ENCODE peak calls at places on chromosome 3, in eight cellular contexts. I is HepG2, H is K562, E is heart left ventricle, O is IMR-90, B is Peyer's patch, K is adrenal gland, N is GM12891. X is an unnamed sample.

GRCh38 chr3:116815321-116815720 is 105.7 kb downstream of the TUSC7 start:
- DNase-seq in I (no peak), H (no peak), E (no peak), O (no peak), B (no peak), K (no peak), N (no peak), X (no peak)

GRCh38 chr3:15535757-15536156 is 14.3 kb upstream of the COLQ start:
- DNase-seq in I (no peak), H (no peak), E (no peak), O (peak), B (no peak), K (no peak), N (no peak), X (no peak)

GRCh38 chr3:72086051-72086711 is 301.2 kb upstream of the PROK2 start:
- DNase-seq in I (no peak), H (peak), E (no peak), O (peak), B (no peak), K (no peak), N (no peak), X (no peak)

GRCh38 chr3:110886514-110886913 is 185.1 kb upstream of the NECTIN3 start:
- DNase-seq in I (no peak), H (no peak), E (no peak), O (no peak), B (no peak), K (no peak), N (no peak), X (no peak)

GRCh38 chr3:58323795-58324674 is 8.7 kb upstream of the PXK start:
- DNase-seq in I (no peak), H (no peak), E (no peak), O (peak), B (no peak), K (no peak), N (no peak), X (no peak)

GRCh38 chr3:129343643-129344360 is 65.1 kb downstream of the HMCES start:
- DNase-seq in I (no peak), H (peak), E (peak), O (no peak), B (no peak), K (peak), N (peak), X (peak)

GRCh38 chr3:128906804-128907525 is 27.5 kb downstream of the ACAD9 start:
- DNase-seq in I (no peak), H (no peak), E (no peak), O (no peak), B (no peak), K (no peak), N (no peak), X (peak)

GRCh38 chr3:13858768-13859520 is 20.9 kb downstream of the WNT7A start:
- DNase-seq in I (no peak), H (no peak), E (no peak), O (no peak), B (no peak), K (no peak), N (no peak), X (no peak)

GRCh38 chr3:94460914-94461313 is 398.1 kb downstream of the NSUN3 start:
- DNase-seq in I (no peak), H (no peak), E (no peak), O (no peak), B (no peak), K (no peak), N (no peak), X (no peak)

GRCh38 chr3:127492426-127492825 is 98.1 kb downstream of the TPRA1 start:
- DNase-seq in I (no peak), H (no peak), E (no peak), O (no peak), B (no peak), K (no peak), N (no peak), X (no peak)

GRCh38 chr3:125395091-125395490 is 20.0 kb upstream of the ZNF148 start:
- DNase-seq in I (no peak), H (no peak), E (no peak), O (no peak), B (no peak), K (no peak), N (no peak), X (no peak)

DNA sequence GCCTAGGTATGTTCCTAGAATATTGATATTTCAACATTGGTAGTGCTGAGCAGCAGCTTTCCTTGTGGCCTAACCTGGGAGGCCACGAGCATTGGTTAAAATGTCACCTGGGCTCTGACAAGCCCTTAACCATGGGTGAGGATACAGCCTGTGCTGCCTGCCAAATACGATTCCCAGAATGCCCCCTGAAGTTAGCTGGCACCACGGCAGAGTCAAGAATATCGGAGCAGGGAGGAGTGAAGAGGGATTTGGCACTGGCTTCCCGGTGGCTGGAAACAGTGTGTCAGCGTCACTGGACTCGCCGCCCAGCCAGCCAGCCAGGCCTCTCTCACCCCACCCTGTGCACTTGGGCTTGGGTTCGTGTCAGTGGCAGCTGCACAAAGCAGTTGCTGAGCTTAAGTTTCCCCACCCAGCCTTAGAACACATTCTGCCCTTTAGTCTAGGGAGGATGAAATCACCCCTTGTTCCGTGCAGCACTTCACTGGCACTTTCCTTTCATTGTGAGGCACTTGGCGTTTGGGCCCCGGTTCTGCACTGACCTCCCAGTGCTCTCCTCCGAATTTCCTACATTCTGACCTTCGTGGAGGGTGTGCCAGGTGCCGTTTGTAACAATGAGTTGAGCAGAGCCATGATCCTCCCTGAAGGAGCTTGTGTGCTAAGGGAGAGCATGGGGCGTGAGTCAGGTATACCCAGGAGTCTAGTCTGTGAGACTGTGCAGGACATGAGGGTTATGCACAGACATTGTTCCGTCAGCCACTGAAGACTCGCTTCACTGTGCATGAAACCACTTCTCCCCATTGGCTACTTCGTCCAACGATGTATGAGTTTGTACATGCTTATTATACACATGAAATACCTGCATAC is 152.8 kb upstream of the BHLHE40 start:
- DNase-seq in I (no peak), H (no peak), E (peak), O (no peak), B (no peak), K (no peak), N (no peak), X (peak)
- TF ChIP-seq POLR2A in I (no peak), H (no peak), E (no peak), O (no peak), B (peak), K (no peak), N (no peak), X (no peak)

GRCh38 chr3:119575507-119575906 is 3.8 kb upstream of the ADPRH start:
- DNase-seq in I (no peak), H (no peak), E (no peak), O (no peak), B (no peak), K (no peak), N (no peak), X (no peak)

GRCh38 chr3:119585193-119585592 is 5.9 kb downstream of the ADPRH start:
- DNase-seq in I (no peak), H (no peak), E (no peak), O (no peak), B (no peak), K (no peak), N (no peak), X (no peak)

GRCh38 chr3:119582178-119582577 is 2.9 kb downstream of the ADPRH start:
- DNase-seq in I (no peak), H (no peak), E (no peak), O (peak), B (no peak), K (no peak), N (no peak), X (no peak)

GRCh38 chr3:119580148-119580760 is 962 bp downstream of the ADPRH start:
- DNase-seq in I (no peak), H (no peak), E (peak), O (no peak), B (peak), K (no peak), N (peak), X (no peak)

DNA sequence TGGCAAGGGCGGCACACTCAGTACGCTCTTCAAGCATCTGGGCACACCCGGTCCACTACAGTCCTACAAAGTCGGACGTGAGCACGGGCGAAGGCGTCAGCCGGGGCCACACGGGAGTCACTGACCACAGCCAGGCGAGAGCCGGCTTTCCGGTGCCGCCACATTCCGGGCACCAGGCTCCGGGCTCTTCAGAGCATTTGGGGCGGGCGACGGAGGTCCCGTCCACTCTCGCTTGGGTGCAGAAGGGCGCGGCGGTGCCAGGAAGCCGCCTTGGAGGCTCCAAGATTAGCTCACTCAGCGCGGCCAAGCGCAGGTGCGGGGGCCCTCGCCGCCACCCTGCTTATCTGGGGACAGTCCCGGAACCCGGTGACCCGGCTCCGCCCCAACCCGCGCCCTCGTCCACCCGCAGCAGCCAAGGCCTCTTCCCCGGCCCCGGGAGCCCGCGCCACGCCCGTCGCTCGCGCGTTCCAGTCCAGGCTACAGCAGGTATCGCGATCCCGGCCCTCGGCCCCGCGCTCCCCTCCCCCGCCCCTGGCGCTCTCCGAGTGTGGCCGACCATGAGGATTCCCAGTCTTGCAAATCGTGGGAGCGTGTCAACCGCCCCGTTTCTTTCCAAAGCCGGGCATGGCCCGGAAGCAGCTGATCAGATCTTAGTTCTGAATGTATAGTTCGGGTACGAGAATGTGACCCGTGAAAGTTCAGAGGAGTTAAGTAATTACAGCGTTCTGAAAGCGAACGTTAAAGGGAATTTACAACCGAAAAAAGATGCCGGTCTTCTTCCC is at the start of gene ADPRH:
- DNase-seq in I (no peak), H (peak), E (peak), O (peak), B (peak), K (peak), N (peak), X (peak)
- TF ChIP-seq POLR2A in I (no peak), H (peak), E (no peak), O (no peak), B (no peak), K (peak), N (peak), X (peak)

GRCh38 chr3:49723301-49723630 is 485 bp downstream of the GMPPB start:
- DNase-seq in I (peak), H (peak), E (peak), O (peak), B (peak), K (peak), N (no peak), X (peak)

GRCh38 chr3:49720383-49721164 is 1.1 kb upstream of the AMIGO3 start:
- DNase-seq in I (no peak), H (no peak), E (peak), O (no peak), B (no peak), K (no peak), N (no peak), X (no peak)

GRCh38 chr3:49722896-49723295 is 855 bp downstream of the GMPPB start:
- DNase-seq in I (no peak), H (no peak), E (peak), O (no peak), B (no peak), K (peak), N (no peak), X (no peak)

GRCh38 chr3:49721861-49722781 is 1.6 kb downstream of the GMPPB start:
- DNase-seq in I (no peak), H (no peak), E (peak), O (no peak), B (no peak), K (no peak), N (no peak), X (peak)

DNA sequence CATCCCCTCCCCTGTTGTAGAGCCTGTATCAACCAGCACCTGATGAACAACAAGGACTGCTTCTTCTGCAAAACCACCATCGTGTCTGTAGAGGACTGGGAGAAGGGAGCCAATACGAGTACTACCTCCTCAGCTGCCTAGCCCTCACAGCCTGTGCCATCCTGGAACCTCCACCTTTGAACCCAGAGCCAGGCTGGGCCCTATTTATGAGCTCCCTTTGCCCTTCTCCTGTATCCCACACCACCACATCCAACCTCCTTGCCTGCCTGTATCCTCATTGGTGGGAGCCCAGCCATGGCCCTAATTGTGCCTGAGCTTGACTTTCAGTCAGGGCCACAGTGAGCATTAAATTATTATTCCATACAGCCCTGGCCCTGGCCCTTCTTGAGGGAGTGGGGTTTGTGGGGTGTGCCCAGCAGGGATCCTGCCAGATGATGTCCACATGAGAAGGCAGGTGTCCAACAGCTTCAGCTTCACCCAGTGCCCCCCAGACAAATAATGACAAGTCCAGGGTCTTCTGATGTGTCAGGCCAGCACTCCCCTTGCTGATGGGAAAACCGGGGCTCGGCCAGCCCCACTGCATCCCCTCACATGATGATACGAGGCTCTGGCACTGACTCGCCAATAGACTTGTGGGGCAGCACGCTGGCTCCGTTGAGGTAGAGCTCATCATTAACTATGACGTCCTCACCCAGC is 1.8 kb upstream of the AMIGO3 start:
- DNase-seq in I (no peak), H (no peak), E (no peak), O (no peak), B (no peak), K (no peak), N (no peak), X (no peak)
- TF ChIP-seq POLR2A in I (no peak), H (peak), E (no peak), O (no peak), B (no peak), K (no peak), N (no peak), X (no peak)

DNA sequence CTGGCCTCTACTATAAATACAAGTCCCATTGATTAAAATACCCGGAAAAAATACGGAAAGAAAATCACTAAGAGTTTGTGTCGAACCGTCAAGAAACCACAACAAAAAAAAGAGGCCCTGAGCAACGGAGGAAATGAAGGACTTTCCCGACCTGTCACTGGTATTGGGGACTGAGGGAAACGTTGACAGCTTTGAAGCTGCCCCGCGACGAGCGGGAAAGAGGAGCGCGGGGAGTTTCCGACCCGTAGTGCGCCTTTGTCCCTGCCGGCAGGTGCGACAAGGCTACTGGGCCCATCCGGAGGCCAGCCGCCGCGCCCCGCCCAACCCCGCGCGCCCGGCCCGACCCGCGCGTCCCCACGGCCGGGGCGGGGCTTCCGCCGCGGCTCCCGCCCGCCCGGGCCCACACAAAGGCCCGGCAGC is 418 bp downstream of the PBRM1 start:
- DNase-seq in I (peak), H (peak), E (peak), O (no peak), B (peak), K (peak), N (peak), X (peak)
- TF ChIP-seq POLR2A in I (no peak), H (no peak), E (no peak), O (no peak), B (peak), K (no peak), N (peak), X (no peak)

DNA sequence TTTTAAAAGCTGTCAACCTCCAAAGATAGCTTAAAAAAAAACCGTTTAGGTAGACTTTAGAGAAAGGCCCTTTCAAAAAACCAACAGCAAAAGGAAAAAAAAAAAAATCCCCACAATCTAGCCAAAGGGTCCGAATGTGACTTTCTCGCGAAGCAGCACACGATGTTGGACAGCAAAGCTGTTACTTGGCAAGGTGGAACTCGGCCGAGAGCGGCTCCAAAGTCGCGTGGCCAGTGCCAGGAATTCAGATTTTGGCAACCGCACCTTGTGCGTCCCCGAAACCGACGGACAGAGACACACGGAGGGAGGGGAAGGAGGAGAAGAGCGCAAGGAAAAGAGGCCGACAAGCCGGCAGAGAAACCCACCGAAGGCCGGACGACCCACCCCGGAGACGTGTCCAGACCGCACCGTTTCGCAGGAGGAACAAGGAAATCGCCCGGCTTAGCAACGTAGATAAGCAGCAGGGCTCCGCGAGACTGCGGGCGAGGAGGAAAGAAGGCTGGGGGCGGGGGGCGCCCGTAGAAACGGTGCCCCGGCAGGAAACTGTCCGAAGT is 517.3 kb downstream of the MECOM start:
- DNase-seq in I (no peak), H (peak), E (peak), O (peak), B (no peak), K (peak), N (no peak), X (peak)
- TF ChIP-seq POLR2A in I (no peak), H (peak), E (no peak), O (peak), B (no peak), K (no peak), N (no peak), X (no peak)

DNA sequence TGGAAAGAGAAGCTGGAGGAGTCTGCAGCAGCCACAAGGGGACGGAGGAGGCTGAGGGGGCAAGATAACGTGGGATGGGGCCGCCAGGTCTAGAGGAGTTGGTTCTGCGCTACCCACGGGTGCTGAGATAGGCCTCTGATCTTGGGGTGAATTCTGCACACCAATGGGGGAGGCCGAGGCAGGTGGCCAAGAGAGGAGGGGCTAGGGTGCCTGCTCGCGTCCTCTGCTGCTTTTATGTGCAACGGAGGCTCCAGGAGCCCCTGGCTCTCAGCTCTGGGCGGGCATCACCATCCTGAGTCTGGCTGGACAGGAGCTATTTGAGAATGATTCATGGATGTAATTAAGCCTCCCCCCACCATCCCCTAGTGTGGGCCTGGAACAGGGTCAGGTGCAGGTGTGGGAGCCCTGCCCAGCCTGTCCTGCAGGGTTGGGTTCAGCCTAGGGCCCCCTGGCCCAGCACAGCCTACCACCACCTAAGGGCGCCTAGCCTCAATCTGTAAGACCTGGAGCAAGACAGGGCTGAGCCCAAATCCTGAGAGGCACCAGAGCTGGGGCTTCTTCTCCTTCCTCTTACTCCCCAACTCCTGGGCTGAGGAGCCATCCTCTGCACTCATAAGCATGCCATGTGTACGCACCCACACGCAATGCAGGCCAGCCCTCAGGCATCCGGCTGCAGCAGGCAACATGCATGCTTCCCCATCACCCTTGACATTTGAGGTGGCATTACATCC is 32.3 kb upstream of the SEMA3F start:
- DNase-seq in I (no peak), H (no peak), E (peak), O (no peak), B (no peak), K (no peak), N (no peak), X (no peak)
- TF ChIP-seq POLR2A in I (no peak), H (no peak), E (no peak), O (no peak), B (no peak), K (no peak), N (no peak), X (no peak)

X was measured in right lobe of liver.